ENCODE peak calls at places on chromosomes 4 and X, in seven cellular contexts. One of them, this sample, is unnamed.

GRCh38 chrX:43953218-43953617 is 20.0 kb downstream of the NDP start:
- DNase-seq in tibial artery: no peak
- DNase-seq in AG09319: no peak
- DNase-seq in transverse colon: no peak
- DNase-seq in GM12878: no peak
- DNase-seq in psoas muscle: no peak
- DNase-seq in progenitor cell of endocrine pancreas: no peak
- DNase-seq in this sample: no peak

GRCh38 chr4:38131371-38132139 is 171.4 kb downstream of the PTTG2 start:
- DNase-seq in tibial artery: no peak
- DNase-seq in AG09319: no peak
- DNase-seq in transverse colon: peak; percentile 23
- DNase-seq in GM12878: peak; percentile 84
- DNase-seq in psoas muscle: no peak
- DNase-seq in progenitor cell of endocrine pancreas: no peak
- DNase-seq in this sample: no peak

GRCh38 chrX:71974916-71975315 is 64.3 kb downstream of the NHSL2 start:
- DNase-seq in tibial artery: no peak
- DNase-seq in AG09319: no peak
- DNase-seq in transverse colon: no peak
- DNase-seq in GM12878: no peak
- DNase-seq in psoas muscle: no peak
- DNase-seq in progenitor cell of endocrine pancreas: no peak
- DNase-seq in this sample: no peak

GRCh38 chrX:54921427-54922021 is 900 bp downstream of the TRO start:
- DNase-seq in tibial artery: peak; percentile 48
- DNase-seq in AG09319: peak; percentile 62
- DNase-seq in transverse colon: peak; percentile 47
- DNase-seq in GM12878: no peak
- DNase-seq in psoas muscle: peak; percentile 72
- DNase-seq in progenitor cell of endocrine pancreas: peak; percentile 57
- DNase-seq in this sample: peak; percentile 82

GRCh38 chrX:112704226-112704625 is 24.5 kb upstream of the LHFPL1 start:
- DNase-seq in tibial artery: no peak
- DNase-seq in AG09319: no peak
- DNase-seq in transverse colon: no peak
- DNase-seq in GM12878: no peak
- DNase-seq in psoas muscle: no peak
- DNase-seq in progenitor cell of endocrine pancreas: no peak
- DNase-seq in this sample: no peak

GRCh38 chrX:47497274-47497673 is 14.3 kb upstream of the ZNF41 start:
- DNase-seq in tibial artery: no peak
- DNase-seq in AG09319: no peak
- DNase-seq in transverse colon: no peak
- DNase-seq in GM12878: no peak
- DNase-seq in psoas muscle: no peak
- DNase-seq in progenitor cell of endocrine pancreas: no peak
- DNase-seq in this sample: no peak

GRCh38 chr4:145061325-145061920 is 36.6 kb downstream of the ANAPC10 start:
- DNase-seq in tibial artery: no peak
- DNase-seq in AG09319: peak; percentile 24
- DNase-seq in transverse colon: no peak
- DNase-seq in GM12878: no peak
- DNase-seq in psoas muscle: no peak
- DNase-seq in progenitor cell of endocrine pancreas: no peak
- DNase-seq in this sample: no peak

GRCh38 chr4:143344011-143344410 is 7.3 kb downstream of the GAB1 start:
- DNase-seq in tibial artery: no peak
- DNase-seq in AG09319: no peak
- DNase-seq in transverse colon: no peak
- DNase-seq in GM12878: no peak
- DNase-seq in psoas muscle: no peak
- DNase-seq in progenitor cell of endocrine pancreas: no peak
- DNase-seq in this sample: no peak

GRCh38 chr4:78928835-78929234 is 10.4 kb downstream of the PAQR3 start:
- DNase-seq in tibial artery: no peak
- DNase-seq in AG09319: no peak
- DNase-seq in transverse colon: no peak
- DNase-seq in GM12878: no peak
- DNase-seq in psoas muscle: no peak
- DNase-seq in progenitor cell of endocrine pancreas: no peak
- DNase-seq in this sample: peak; percentile 5

GRCh38 chr4:55318541-55319129 is 27.4 kb upstream of the SRD5A3 start:
- DNase-seq in tibial artery: no peak
- DNase-seq in AG09319: no peak
- DNase-seq in transverse colon: no peak
- DNase-seq in GM12878: no peak
- DNase-seq in psoas muscle: no peak
- DNase-seq in progenitor cell of endocrine pancreas: no peak
- DNase-seq in this sample: no peak

GRCh38 chrX:45400380-45400779 is 199.7 kb upstream of the DIPK2B start:
- DNase-seq in tibial artery: no peak
- DNase-seq in AG09319: no peak
- DNase-seq in transverse colon: no peak
- DNase-seq in GM12878: no peak
- DNase-seq in psoas muscle: no peak
- DNase-seq in progenitor cell of endocrine pancreas: no peak
- DNase-seq in this sample: no peak

GRCh38 chrX:14351889-14352288 is 177.4 kb upstream of the GLRA2 start:
- DNase-seq in tibial artery: no peak
- DNase-seq in AG09319: no peak
- DNase-seq in transverse colon: no peak
- DNase-seq in GM12878: no peak
- DNase-seq in psoas muscle: no peak
- DNase-seq in progenitor cell of endocrine pancreas: no peak
- DNase-seq in this sample: no peak

GRCh38 chrX:152220612-152221011 is 82.2 kb upstream of the MAGEA10 start:
- DNase-seq in tibial artery: no peak
- DNase-seq in AG09319: no peak
- DNase-seq in transverse colon: no peak
- DNase-seq in GM12878: no peak
- DNase-seq in psoas muscle: no peak
- DNase-seq in progenitor cell of endocrine pancreas: no peak
- DNase-seq in this sample: no peak

GRCh38 chr4:27472364-27472763 is 611.7 kb downstream of the STIM2 start:
- DNase-seq in tibial artery: no peak
- DNase-seq in AG09319: no peak
- DNase-seq in transverse colon: no peak
- DNase-seq in GM12878: no peak
- DNase-seq in psoas muscle: no peak
- DNase-seq in progenitor cell of endocrine pancreas: no peak
- DNase-seq in this sample: no peak

GRCh38 chrX:102835504-102836146 is 101.4 kb upstream of the RAB40AL start:
- DNase-seq in tibial artery: no peak
- DNase-seq in AG09319: no peak
- DNase-seq in transverse colon: no peak
- DNase-seq in GM12878: no peak
- DNase-seq in psoas muscle: no peak
- DNase-seq in progenitor cell of endocrine pancreas: no peak
- DNase-seq in this sample: no peak

GRCh38 chr4:121308828-121309227 is 72.0 kb downstream of the QRFPR start:
- DNase-seq in tibial artery: no peak
- DNase-seq in AG09319: no peak
- DNase-seq in transverse colon: no peak
- DNase-seq in GM12878: no peak
- DNase-seq in psoas muscle: no peak
- DNase-seq in progenitor cell of endocrine pancreas: no peak
- DNase-seq in this sample: no peak

GRCh38 chr4:121306932-121307331 is 73.9 kb downstream of the QRFPR start:
- DNase-seq in tibial artery: no peak
- DNase-seq in AG09319: no peak
- DNase-seq in transverse colon: no peak
- DNase-seq in GM12878: no peak
- DNase-seq in psoas muscle: no peak
- DNase-seq in progenitor cell of endocrine pancreas: no peak
- DNase-seq in this sample: no peak

GRCh38 chr4:121307441-121308327 is 73.1 kb downstream of the QRFPR start:
- DNase-seq in tibial artery: no peak
- DNase-seq in AG09319: no peak
- DNase-seq in transverse colon: peak; percentile 32
- DNase-seq in GM12878: peak; percentile 51
- DNase-seq in psoas muscle: no peak
- DNase-seq in progenitor cell of endocrine pancreas: no peak
- DNase-seq in this sample: peak; percentile 15

GRCh38 chr4:121308328-121308663 is 72.5 kb downstream of the QRFPR start:
- DNase-seq in tibial artery: no peak
- DNase-seq in AG09319: no peak
- DNase-seq in transverse colon: no peak
- DNase-seq in GM12878: no peak
- DNase-seq in psoas muscle: no peak
- DNase-seq in progenitor cell of endocrine pancreas: no peak
- DNase-seq in this sample: no peak

DNA sequence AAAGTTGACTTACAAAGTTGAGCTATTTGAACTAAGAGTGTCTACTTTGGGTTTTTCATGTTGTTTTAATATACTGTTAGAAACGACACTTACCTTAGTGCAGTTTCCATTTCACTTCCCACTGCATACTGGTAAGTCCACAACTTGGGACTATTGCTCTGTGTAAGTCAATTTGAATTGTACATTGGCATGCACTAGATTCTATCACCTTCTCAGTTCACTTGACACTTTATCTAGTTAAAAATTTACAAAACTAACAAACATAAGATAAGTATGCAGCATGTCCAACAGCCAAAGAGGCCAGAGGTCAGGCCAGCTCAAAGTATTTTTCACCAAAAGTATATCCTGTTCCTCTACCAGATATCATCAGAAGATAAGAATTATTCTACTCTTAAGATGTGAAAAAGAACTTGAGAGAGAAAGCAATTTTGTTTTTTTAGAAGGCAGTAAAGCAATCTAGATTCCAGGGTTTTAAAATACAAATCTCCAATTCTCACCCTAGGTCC is 75.9 kb downstream of the QRFPR start:
- DNase-seq in tibial artery: no peak
- DNase-seq in AG09319: no peak
- DNase-seq in transverse colon: peak; percentile 11
- DNase-seq in GM12878: no peak
- DNase-seq in psoas muscle: no peak
- DNase-seq in progenitor cell of endocrine pancreas: no peak
- DNase-seq in this sample: no peak
- TF ChIP-seq CTCF in tibial artery: no peak
- TF ChIP-seq CTCF in AG09319: no peak
- TF ChIP-seq CTCF in transverse colon: no peak
- TF ChIP-seq CTCF in GM12878: no peak
- TF ChIP-seq CTCF in psoas muscle: no peak
- TF ChIP-seq CTCF in progenitor cell of endocrine pancreas: no peak
- TF ChIP-seq CTCF in this sample: no peak

GRCh38 chrX:119266364-119266995 is 30.4 kb downstream of the PGRMC1 start:
- DNase-seq in tibial artery: no peak
- DNase-seq in AG09319: no peak
- DNase-seq in transverse colon: peak; percentile 11
- DNase-seq in GM12878: no peak
- DNase-seq in psoas muscle: no peak
- DNase-seq in progenitor cell of endocrine pancreas: no peak
- DNase-seq in this sample: peak; percentile 21
- TF ChIP-seq CTCF in tibial artery: peak; percentile 39
- TF ChIP-seq CTCF in AG09319: peak; percentile 88
- TF ChIP-seq CTCF in transverse colon: peak; percentile 37
- TF ChIP-seq CTCF in GM12878: peak; percentile 72
- TF ChIP-seq CTCF in psoas muscle: peak; percentile 55
- TF ChIP-seq CTCF in progenitor cell of endocrine pancreas: peak; percentile 65
- TF ChIP-seq CTCF in this sample: peak; percentile 53

GRCh38 chrX:115018040-115018647 is 728 bp upstream of the IL13RA2 start:
- DNase-seq in tibial artery: no peak
- DNase-seq in AG09319: no peak
- DNase-seq in transverse colon: no peak
- DNase-seq in GM12878: no peak
- DNase-seq in psoas muscle: no peak
- DNase-seq in progenitor cell of endocrine pancreas: no peak
- DNase-seq in this sample: peak; percentile 8
- TF ChIP-seq CTCF in tibial artery: no peak
- TF ChIP-seq CTCF in AG09319: peak; percentile 17
- TF ChIP-seq CTCF in transverse colon: no peak
- TF ChIP-seq CTCF in GM12878: no peak
- TF ChIP-seq CTCF in psoas muscle: peak; percentile 36
- TF ChIP-seq CTCF in progenitor cell of endocrine pancreas: peak; percentile 63
- TF ChIP-seq CTCF in this sample: peak; percentile 46

GRCh38 chr4:8586246-8586645 is 6.1 kb downstream of the GPR78 start:
- DNase-seq in tibial artery: no peak
- DNase-seq in AG09319: no peak
- DNase-seq in transverse colon: no peak
- DNase-seq in GM12878: no peak
- DNase-seq in psoas muscle: no peak
- DNase-seq in progenitor cell of endocrine pancreas: no peak
- DNase-seq in this sample: no peak

GRCh38 chr4:8587469-8588195 is 4.9 kb upstream of the CPZ start:
- DNase-seq in tibial artery: no peak
- DNase-seq in AG09319: no peak
- DNase-seq in transverse colon: no peak
- DNase-seq in GM12878: no peak
- DNase-seq in psoas muscle: peak; percentile 26
- DNase-seq in progenitor cell of endocrine pancreas: no peak
- DNase-seq in this sample: no peak

GRCh38 chr4:8588196-8588470 is 4.4 kb upstream of the CPZ start:
- DNase-seq in tibial artery: no peak
- DNase-seq in AG09319: no peak
- DNase-seq in transverse colon: no peak
- DNase-seq in GM12878: no peak
- DNase-seq in psoas muscle: peak; percentile 15
- DNase-seq in progenitor cell of endocrine pancreas: no peak
- DNase-seq in this sample: no peak

GRCh38 chr4:8585721-8586161 is 5.5 kb downstream of the GPR78 start:
- DNase-seq in tibial artery: no peak
- DNase-seq in AG09319: no peak
- DNase-seq in transverse colon: no peak
- DNase-seq in GM12878: no peak
- DNase-seq in psoas muscle: peak; percentile 44
- DNase-seq in progenitor cell of endocrine pancreas: no peak
- DNase-seq in this sample: no peak

DNA sequence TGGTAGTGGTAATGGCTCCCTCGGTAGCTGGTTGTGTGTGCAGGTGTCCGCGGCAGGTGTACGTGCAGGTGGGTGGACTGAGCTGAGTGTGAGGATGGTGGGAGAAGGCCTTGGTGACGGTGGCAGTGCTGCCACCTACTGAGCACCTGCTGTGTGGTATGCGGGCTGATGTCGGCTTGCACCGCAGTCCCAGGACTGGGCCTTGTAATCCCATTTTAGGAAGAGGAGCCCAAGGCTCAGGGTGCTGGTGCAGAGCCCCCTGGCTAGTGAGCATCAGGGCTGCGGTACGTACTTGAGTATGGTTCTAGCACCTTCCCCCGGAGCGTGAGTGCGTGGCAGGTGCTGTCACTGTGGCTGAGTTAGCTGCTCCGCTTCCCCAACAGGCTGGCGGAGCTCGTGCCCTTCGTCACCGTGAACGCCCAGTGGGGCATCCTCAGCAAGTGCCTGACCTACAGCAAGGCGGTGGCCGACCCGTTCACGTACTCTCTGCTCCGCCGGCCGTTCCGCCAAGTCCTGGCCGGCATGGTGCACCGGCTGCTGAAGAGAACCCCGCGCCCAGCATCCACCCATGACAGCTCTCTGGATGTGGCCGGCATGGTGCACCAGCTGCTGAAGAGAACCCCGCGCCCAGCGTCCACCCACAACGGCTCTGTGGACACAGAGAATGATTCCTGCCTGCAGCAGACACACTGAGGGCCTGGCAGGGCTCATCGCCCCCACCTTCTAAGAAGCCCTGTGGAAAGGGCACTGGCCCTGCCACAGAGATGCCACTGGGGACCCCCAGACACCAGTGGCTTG is 5.7 kb upstream of the CPZ start:
- DNase-seq in tibial artery: no peak
- DNase-seq in AG09319: no peak
- DNase-seq in transverse colon: no peak
- DNase-seq in GM12878: no peak
- DNase-seq in psoas muscle: peak; percentile 49
- DNase-seq in progenitor cell of endocrine pancreas: no peak
- DNase-seq in this sample: no peak
- TF ChIP-seq CTCF in tibial artery: no peak
- TF ChIP-seq CTCF in AG09319: no peak
- TF ChIP-seq CTCF in transverse colon: no peak
- TF ChIP-seq CTCF in GM12878: peak; percentile 27
- TF ChIP-seq CTCF in psoas muscle: no peak
- TF ChIP-seq CTCF in progenitor cell of endocrine pancreas: peak; percentile 64
- TF ChIP-seq CTCF in this sample: no peak

This sample was measured in nephron progenitor cell.